ENCODE peak calls at places on chromosomes 2 and 18, in four cellular contexts. P is GM20000, I is DND-41, G is progenitor cell of endocrine pancreas. O is an unnamed sample.

GRCh38 chr2:241035818-241036396 is 37.5 kb downstream of the SNED1 start:
- DNase-seq in P (peak), I (no peak), G (no peak), O (peak)

GRCh38 chr18:7684357-7684756 is 117.2 kb downstream of the PTPRM start:
- DNase-seq in P (no peak), I (no peak), G (no peak), O (no peak)

GRCh38 chr18:62655520-62656219 is 59.7 kb upstream of the PHLPP1 start:
- DNase-seq in P (no peak), I (no peak), G (no peak), O (no peak)

GRCh38 chr2:240435457-240435954 is at the start of gene GPC1:
- DNase-seq in P (peak), I (no peak), G (peak), O (peak)

GRCh38 chr2:36356199-36356989 is 816 bp downstream of the CRIM1 start:
- DNase-seq in P (peak), I (no peak), G (peak), O (peak)

GRCh38 chr2:83695037-83695436 is 764.0 kb downstream of the SUCLG1 start:
- DNase-seq in P (no peak), I (no peak), G (no peak), O (no peak)

GRCh38 chr2:186273953-186274352 is 212.1 kb upstream of the ZC3H15 start:
- DNase-seq in P (no peak), I (no peak), G (no peak), O (no peak)

GRCh38 chr2:239846789-239847676 is 178.1 kb downstream of the NDUFA10 start:
- DNase-seq in P (no peak), I (peak), G (no peak), O (no peak)

GRCh38 chr2:128315829-128316776 is 2.6 kb downstream of the HS6ST1 start:
- DNase-seq in P (no peak), I (peak), G (peak), O (peak)

GRCh38 chr18:22451796-22452195 is 34.1 kb upstream of the CTAGE1 start:
- DNase-seq in P (peak), I (no peak), G (no peak), O (no peak)

GRCh38 chr2:126059379-126059778 is 596.6 kb upstream of the GYPC start:
- DNase-seq in P (no peak), I (no peak), G (no peak), O (no peak)

GRCh38 chr2:31349684-31350083 is 64.9 kb downstream of the XDH start:
- DNase-seq in P (no peak), I (no peak), G (no peak), O (no peak)

GRCh38 chr2:31353121-31353520 is 61.4 kb downstream of the XDH start:
- DNase-seq in P (no peak), I (no peak), G (no peak), O (no peak)

GRCh38 chr2:31359229-31359628 is 55.3 kb downstream of the XDH start:
- DNase-seq in P (no peak), I (no peak), G (no peak), O (no peak)

GRCh38 chr2:31349160-31349559 is 65.4 kb downstream of the XDH start:
- DNase-seq in P (no peak), I (no peak), G (no peak), O (no peak)

DNA sequence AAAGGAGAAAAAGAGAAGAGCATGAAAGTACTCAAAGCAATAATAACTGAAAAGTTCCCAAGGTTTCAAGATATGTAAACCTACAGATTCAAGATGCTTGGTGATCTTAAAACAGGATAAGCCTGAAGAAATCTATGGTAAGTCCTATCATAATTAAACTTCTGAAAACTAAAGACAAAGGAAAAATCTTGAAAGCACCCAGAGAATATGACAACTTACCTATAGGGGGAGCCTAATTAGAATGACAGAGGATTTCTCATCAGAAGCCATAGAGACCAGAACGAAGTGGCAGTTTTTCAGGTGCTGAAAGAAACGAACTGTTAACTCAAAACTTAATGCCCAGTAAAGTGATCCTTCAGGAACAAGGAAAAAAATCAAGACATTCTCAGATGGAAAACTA is 59.7 kb downstream of the XDH start:
- DNase-seq in P (no peak), I (no peak), G (no peak), O (no peak)
- TF ChIP-seq CTCF in P (no peak), I (peak), G (peak), O (peak)

GRCh38 chr2:33241072-33241471 is 235.4 kb upstream of the RASGRP3 start:
- DNase-seq in P (no peak), I (no peak), G (no peak), O (no peak)
- TF ChIP-seq CTCF in P (no peak), I (no peak), G (no peak), O (no peak)

GRCh38 chr2:231626449-231626848 is 33.8 kb downstream of the TEX44 start:
- DNase-seq in P (no peak), I (no peak), G (no peak), O (no peak)
- TF ChIP-seq CTCF in P (no peak), I (no peak), G (no peak), O (no peak)

GRCh38 chr2:39875914-39876267 is 96.8 kb upstream of the THUMPD2 start:
- DNase-seq in P (no peak), I (no peak), G (no peak), O (no peak)

GRCh38 chr2:39873586-39873985 is 94.5 kb upstream of the THUMPD2 start:
- DNase-seq in P (no peak), I (no peak), G (no peak), O (no peak)

GRCh38 chr2:39875182-39875913 is 96.3 kb upstream of the THUMPD2 start:
- DNase-seq in P (no peak), I (no peak), G (no peak), O (no peak)

GRCh38 chr2:39872748-39873147 is 93.7 kb upstream of the THUMPD2 start:
- DNase-seq in P (no peak), I (no peak), G (no peak), O (no peak)

DNA sequence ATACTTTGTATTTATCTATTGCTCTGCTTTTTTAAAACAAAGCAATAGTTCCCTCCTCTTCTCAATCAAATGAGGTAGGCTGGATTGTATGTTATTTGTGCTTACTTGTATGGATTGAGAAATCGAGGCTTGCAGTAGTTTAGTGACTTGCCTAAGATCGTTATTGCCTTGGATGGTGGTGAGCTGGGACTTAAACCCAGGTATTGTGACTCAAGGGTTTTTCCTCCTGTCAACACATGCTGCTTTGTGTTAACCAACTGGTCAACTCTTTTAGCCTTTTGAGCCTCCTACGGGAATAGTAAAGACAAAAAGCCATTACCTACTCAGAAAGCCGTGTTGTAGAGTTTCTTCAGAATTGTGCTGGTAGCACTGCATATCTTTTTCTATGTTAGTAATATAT is 95.2 kb upstream of the THUMPD2 start:
- DNase-seq in P (no peak), I (no peak), G (no peak), O (no peak)
- TF ChIP-seq CTCF in P (no peak), I (no peak), G (no peak), O (no peak)

GRCh38 chr2:42742740-42743666 is 20.9 kb downstream of the OXER1 start:
- DNase-seq in P (no peak), I (no peak), G (no peak), O (no peak)
- TF ChIP-seq CTCF in P (no peak), I (no peak), G (no peak), O (no peak)

GRCh38 chr2:199480966-199481365 is 23.2 kb upstream of the SATB2 start:
- DNase-seq in P (no peak), I (no peak), G (no peak), O (no peak)

GRCh38 chr2:199485732-199486335 is 28.1 kb upstream of the SATB2 start:
- DNase-seq in P (peak), I (peak), G (peak), O (peak)

GRCh38 chr2:199488772-199489400 is 31.1 kb upstream of the SATB2 start:
- DNase-seq in P (peak), I (peak), G (peak), O (peak)

GRCh38 chr2:199490049-199490448 is 32.3 kb upstream of the SATB2 start:
- DNase-seq in P (no peak), I (no peak), G (no peak), O (no peak)

DNA sequence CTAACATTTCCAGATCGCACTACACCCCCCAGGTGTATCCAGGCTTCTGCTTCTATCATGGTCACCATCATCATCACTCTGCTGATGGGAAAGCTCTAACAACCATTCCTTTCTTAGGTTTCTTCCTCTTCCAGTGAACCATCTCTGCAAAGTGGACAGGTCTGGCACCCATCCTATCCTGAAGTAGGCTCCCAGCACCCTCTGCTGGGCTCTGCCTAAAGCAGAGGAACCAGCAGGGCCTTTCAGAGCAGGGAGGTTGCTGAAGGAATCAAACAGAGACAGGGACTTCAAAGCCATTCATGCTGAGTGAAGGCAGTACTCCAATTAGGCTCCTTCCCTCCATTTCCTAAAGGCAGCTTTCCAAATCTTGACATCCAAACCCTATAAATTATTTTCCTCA is 27.2 kb upstream of the SATB2 start:
- DNase-seq in P (no peak), I (no peak), G (no peak), O (no peak)
- TF ChIP-seq CTCF in P (no peak), I (no peak), G (no peak), O (no peak)

GRCh38 chr2:12771154-12771553 is 54.4 kb downstream of the TRIB2 start:
- DNase-seq in P (no peak), I (no peak), G (no peak), O (no peak)

GRCh38 chr2:12778369-12778768 is 61.6 kb downstream of the TRIB2 start:
- DNase-seq in P (no peak), I (no peak), G (no peak), O (no peak)

GRCh38 chr2:12778811-12779574 is 62.3 kb downstream of the TRIB2 start:
- DNase-seq in P (no peak), I (no peak), G (no peak), O (no peak)

GRCh38 chr2:12774381-12774780 is 57.6 kb downstream of the TRIB2 start:
- DNase-seq in P (no peak), I (no peak), G (no peak), O (no peak)

GRCh38 chr2:12776457-12777049 is 59.8 kb downstream of the TRIB2 start:
- DNase-seq in P (no peak), I (no peak), G (no peak), O (no peak)
- TF ChIP-seq CTCF in P (no peak), I (no peak), G (no peak), O (no peak)

GRCh38 chr2:153622285-153622684 is 143.7 kb upstream of the RPRM start:
- DNase-seq in P (no peak), I (no peak), G (no peak), O (no peak)
- TF ChIP-seq CTCF in P (no peak), I (peak), G (peak), O (no peak)

GRCh38 chr2:105239924-105240323 is 1.6 kb upstream of the GPR45 start:
- DNase-seq in P (no peak), I (no peak), G (no peak), O (no peak)

GRCh38 chr2:105242286-105242993 is 897 bp downstream of the GPR45 start:
- DNase-seq in P (no peak), I (no peak), G (no peak), O (no peak)

GRCh38 chr2:105241443-105241842 is at the start of gene GPR45:
- DNase-seq in P (no peak), I (no peak), G (no peak), O (no peak)

GRCh38 chr2:105244443-105244842 is 2.9 kb downstream of the GPR45 start:
- DNase-seq in P (no peak), I (no peak), G (no peak), O (no peak)

GRCh38 chr2:105243961-105244360 is 2.4 kb downstream of the GPR45 start:
- DNase-seq in P (no peak), I (peak), G (peak), O (no peak)
- TF ChIP-seq CTCF in P (no peak), I (peak), G (peak), O (no peak)

GRCh38 chr2:24228470-24228869 is 53.6 kb downstream of the FAM228A start:
- DNase-seq in P (no peak), I (no peak), G (no peak), O (no peak)
- TF ChIP-seq CTCF in P (no peak), I (peak), G (peak), O (peak)

O was measured in activated CD8-positive, alpha-beta T cell treated with anti-CD3 and anti-CD28 coated beads for 36 hours.